ENCODE peak calls at places on chromosomes 7 and 10, in six cellular contexts. Q, U, M, H, A and F are unnamed samples.
A peak's percentile ranks its signal among the peaks of the same experiment; 100 is the strongest.

GRCh38 chr7:44530990-44531389 is 10.1 kb downstream of the NPC1L1 start:
- DNase-seq in Q (no peak), U (no peak), M (no peak), H (no peak), A (no peak), F (no peak)

GRCh38 chr7:124764847-124765400 is 668 bp downstream of the GPR37 start:
- DNase-seq in Q (no peak), U (peak; percentile 6), M (no peak), H (no peak), A (no peak), F (no peak)

GRCh38 chr10:69503896-69504265 is 52.6 kb downstream of the TSPAN15 start:
- DNase-seq in Q (no peak), U (no peak), M (no peak), H (no peak), A (no peak), F (no peak)

GRCh38 chr7:23373151-23374004 is 74.2 kb downstream of the MALSU1 start:
- DNase-seq in Q (no peak), U (peak; percentile 65), M (no peak), H (no peak), A (no peak), F (no peak)

GRCh38 chr10:74418285-74418872 is 267.4 kb downstream of the ADK start:
- DNase-seq in Q (peak; percentile 28), U (no peak), M (peak; percentile 75), H (no peak), A (peak; percentile 96), F (no peak)

GRCh38 chr7:31991846-31992245 is 78.4 kb downstream of the PDE1C start:
- DNase-seq in Q (no peak), U (peak; percentile 66), M (no peak), H (no peak), A (no peak), F (no peak)

GRCh38 chr10:18571780-18572179 is 79.6 kb downstream of the NSUN6 start:
- DNase-seq in Q (no peak), U (no peak), M (no peak), H (no peak), A (no peak), F (no peak)

GRCh38 chr7:69800495-69800894 is 202.2 kb downstream of the AUTS2 start:
- DNase-seq in Q (no peak), U (no peak), M (no peak), H (no peak), A (no peak), F (no peak)

GRCh38 chr10:93697207-93697606 is 5.2 kb downstream of the FRA10AC1 start:
- DNase-seq in Q (no peak), U (no peak), M (no peak), H (no peak), A (no peak), F (no peak)

GRCh38 chr7:18975689-18976280 is 141.7 kb downstream of the TWIST1 start:
- DNase-seq in Q (no peak), U (no peak), M (no peak), H (no peak), A (no peak), F (no peak)

GRCh38 chr10:3666525-3667302 is 118.3 kb downstream of the KLF6 start:
- DNase-seq in Q (no peak), U (no peak), M (peak; percentile 13), H (no peak), A (no peak), F (no peak)

GRCh38 chr7:131859162-131859821 is 302.9 kb upstream of the PODXL start:
- DNase-seq in Q (peak; percentile 41), U (peak; percentile 85), M (peak; percentile 61), H (no peak), A (peak; percentile 19), F (peak; percentile 53)

GRCh38 chr7:151402029-151402835 is 7.6 kb downstream of the WDR86 start:
- DNase-seq in Q (no peak), U (no peak), M (no peak), H (no peak), A (no peak), F (no peak)

GRCh38 chr10:63027533-63027932 is 105.6 kb upstream of the NRBF2 start:
- DNase-seq in Q (no peak), U (no peak), M (peak; percentile 54), H (no peak), A (no peak), F (no peak)

GRCh38 chr10:546971-547590 is 142.4 kb downstream of the DIP2C start:
- DNase-seq in Q (no peak), U (no peak), M (no peak), H (no peak), A (no peak), F (no peak)

GRCh38 chr10:12180221-12180974 is 15.3 kb downstream of the NUDT5 start:
- DNase-seq in Q (no peak), U (no peak), M (no peak), H (no peak), A (no peak), F (no peak)

GRCh38 chr7:44534501-44534900 is 6.6 kb downstream of the NPC1L1 start:
- DNase-seq in Q (no peak), U (peak; percentile 33), M (peak; percentile 7), H (no peak), A (peak; percentile 75), F (no peak)

GRCh38 chr10:77633376-77633775 is 4.2 kb downstream of the KCNMA1 start:
- DNase-seq in Q (no peak), U (peak; percentile 37), M (no peak), H (no peak), A (peak; percentile 25), F (no peak)

GRCh38 chr10:124728071-124728829 is 15.9 kb downstream of the FAM53B start:
- DNase-seq in Q (no peak), U (no peak), M (no peak), H (no peak), A (no peak), F (no peak)

GRCh38 chr7:155860840-155861479 is 48.7 kb upstream of the SHH start:
- DNase-seq in Q (no peak), U (peak; percentile 45), M (no peak), H (no peak), A (no peak), F (no peak)

GRCh38 chr10:78408011-78408410 is 374.3 kb downstream of the RPS24 start:
- DNase-seq in Q (no peak), U (no peak), M (no peak), H (no peak), A (no peak), F (no peak)